ENCODE peak calls at places on chromosomes 4 and X, in six cellular contexts. One of them, this sample, is unnamed.

GRCh38 chr4:3107271-3108185 is 33.0 kb downstream of the HTT start:
- DNase-seq in NCI-H1092: no peak
- DNase-seq in T-helper 1 cell: no peak
- DNase-seq in NCI-H2107: no peak
- DNase-seq in immature natural killer cell: no peak
- DNase-seq in myocyte: no peak
- DNase-seq in this sample: no peak

GRCh38 chr4:182738283-182739047 is 178.7 kb downstream of the DCTD start:
- DNase-seq in NCI-H1092: no peak
- DNase-seq in T-helper 1 cell: no peak
- DNase-seq in NCI-H2107: no peak
- DNase-seq in immature natural killer cell: no peak
- DNase-seq in myocyte: no peak
- DNase-seq in this sample: no peak

GRCh38 chrX:55008571-55009358 is 8.6 kb downstream of the APEX2 start:
- DNase-seq in NCI-H1092: no peak
- DNase-seq in T-helper 1 cell: no peak
- DNase-seq in NCI-H2107: no peak
- DNase-seq in immature natural killer cell: no peak
- DNase-seq in myocyte: peak; percentile 83
- DNase-seq in this sample: no peak

GRCh38 chr4:99202536-99202935 is 16.5 kb downstream of the ADH6 start:
- DNase-seq in NCI-H1092: no peak
- DNase-seq in T-helper 1 cell: no peak
- DNase-seq in NCI-H2107: no peak
- DNase-seq in immature natural killer cell: no peak
- DNase-seq in myocyte: no peak
- DNase-seq in this sample: no peak

GRCh38 chr4:8577046-8577445 is 3.1 kb upstream of the GPR78 start:
- DNase-seq in NCI-H1092: no peak
- DNase-seq in T-helper 1 cell: no peak
- DNase-seq in NCI-H2107: no peak
- DNase-seq in immature natural killer cell: no peak
- DNase-seq in myocyte: no peak
- DNase-seq in this sample: no peak

GRCh38 chr4:109077486-109077885 is 225.0 kb downstream of the COL25A1 start:
- DNase-seq in NCI-H1092: no peak
- DNase-seq in T-helper 1 cell: no peak
- DNase-seq in NCI-H2107: no peak
- DNase-seq in immature natural killer cell: no peak
- DNase-seq in myocyte: no peak
- DNase-seq in this sample: no peak

GRCh38 chrX:49793686-49794085 is 35.4 kb upstream of the PAGE4 start:
- DNase-seq in NCI-H1092: no peak
- DNase-seq in T-helper 1 cell: no peak
- DNase-seq in NCI-H2107: no peak
- DNase-seq in immature natural killer cell: no peak
- DNase-seq in myocyte: no peak
- DNase-seq in this sample: no peak

GRCh38 chr4:40486534-40486933 is 143.1 kb downstream of the RBM47 start:
- DNase-seq in NCI-H1092: no peak
- DNase-seq in T-helper 1 cell: no peak
- DNase-seq in NCI-H2107: no peak
- DNase-seq in immature natural killer cell: no peak
- DNase-seq in myocyte: no peak
- DNase-seq in this sample: no peak

GRCh38 chr4:108060164-108060563 is 70.5 kb downstream of the HADH start:
- DNase-seq in NCI-H1092: no peak
- DNase-seq in T-helper 1 cell: no peak
- DNase-seq in NCI-H2107: no peak
- DNase-seq in immature natural killer cell: peak; percentile 10
- DNase-seq in myocyte: peak; percentile 74
- DNase-seq in this sample: no peak

GRCh38 chrX:41118156-41118555 is 32.9 kb downstream of the USP9X start:
- DNase-seq in NCI-H1092: no peak
- DNase-seq in T-helper 1 cell: no peak
- DNase-seq in NCI-H2107: no peak
- DNase-seq in immature natural killer cell: no peak
- DNase-seq in myocyte: no peak
- DNase-seq in this sample: no peak

GRCh38 chrX:45840411-45840950 is 639.8 kb upstream of the DIPK2B start:
- DNase-seq in NCI-H1092: no peak
- DNase-seq in T-helper 1 cell: no peak
- DNase-seq in NCI-H2107: no peak
- DNase-seq in immature natural killer cell: no peak
- DNase-seq in myocyte: peak; percentile 40
- DNase-seq in this sample: no peak

GRCh38 chr4:19807505-19807904 is 444.2 kb upstream of the SLIT2 start:
- DNase-seq in NCI-H1092: no peak
- DNase-seq in T-helper 1 cell: no peak
- DNase-seq in NCI-H2107: no peak
- DNase-seq in immature natural killer cell: no peak
- DNase-seq in myocyte: peak; percentile 13
- DNase-seq in this sample: no peak

GRCh38 chr4:181650033-181650825 is 593.0 kb upstream of the TENM3 start:
- DNase-seq in NCI-H1092: no peak
- DNase-seq in T-helper 1 cell: no peak
- DNase-seq in NCI-H2107: no peak
- DNase-seq in immature natural killer cell: no peak
- DNase-seq in myocyte: peak; percentile 18
- DNase-seq in this sample: no peak

GRCh38 chr4:12446650-12447049 is 1018.0 kb upstream of the HS3ST1 start:
- DNase-seq in NCI-H1092: no peak
- DNase-seq in T-helper 1 cell: no peak
- DNase-seq in NCI-H2107: no peak
- DNase-seq in immature natural killer cell: no peak
- DNase-seq in myocyte: no peak
- DNase-seq in this sample: no peak

GRCh38 chrX:39377773-39378172 is 576.5 kb downstream of the MID1IP1 start:
- DNase-seq in NCI-H1092: no peak
- DNase-seq in T-helper 1 cell: no peak
- DNase-seq in NCI-H2107: no peak
- DNase-seq in immature natural killer cell: no peak
- DNase-seq in myocyte: no peak
- DNase-seq in this sample: no peak

GRCh38 chrX:124045109-124045508 is 83.6 kb downstream of the STAG2 start:
- DNase-seq in NCI-H1092: no peak
- DNase-seq in T-helper 1 cell: no peak
- DNase-seq in NCI-H2107: no peak
- DNase-seq in immature natural killer cell: no peak
- DNase-seq in myocyte: no peak
- DNase-seq in this sample: no peak

GRCh38 chrX:55056820-55057690 is 17.8 kb upstream of the PAGE2B start:
- DNase-seq in NCI-H1092: peak; percentile 30
- DNase-seq in T-helper 1 cell: peak; percentile 14
- DNase-seq in NCI-H2107: no peak
- DNase-seq in immature natural killer cell: peak; percentile 35
- DNase-seq in myocyte: peak; percentile 1
- DNase-seq in this sample: peak; percentile 55

GRCh38 chr4:41506071-41506470 is 31.9 kb upstream of the LIMCH1 start:
- DNase-seq in NCI-H1092: no peak
- DNase-seq in T-helper 1 cell: no peak
- DNase-seq in NCI-H2107: no peak
- DNase-seq in immature natural killer cell: no peak
- DNase-seq in myocyte: peak; percentile 18
- DNase-seq in this sample: no peak

GRCh38 chrX:145853181-145853580 is 35.6 kb downstream of the SLITRK2 start:
- DNase-seq in NCI-H1092: no peak
- DNase-seq in T-helper 1 cell: no peak
- DNase-seq in NCI-H2107: no peak
- DNase-seq in immature natural killer cell: no peak
- DNase-seq in myocyte: no peak
- DNase-seq in this sample: no peak

GRCh38 chrX:150364347-150365050 is 1.4 kb downstream of the MAMLD1 start:
- DNase-seq in NCI-H1092: no peak
- DNase-seq in T-helper 1 cell: no peak
- DNase-seq in NCI-H2107: no peak
- DNase-seq in immature natural killer cell: peak; percentile 7
- DNase-seq in myocyte: no peak
- DNase-seq in this sample: no peak

GRCh38 chrX:371907-372306 is 14.8 kb downstream of the PPP2R3B start:
- DNase-seq in NCI-H1092: no peak
- DNase-seq in T-helper 1 cell: no peak
- DNase-seq in NCI-H2107: no peak
- DNase-seq in immature natural killer cell: no peak
- DNase-seq in myocyte: no peak
- DNase-seq in this sample: no peak